ENCODE peak calls at places on chromosomes 3 and 15, in eight cellular contexts. F is substantia nigra; W is GM23338; X is NCI-H345; Z is AG08396; V is pancreas; U is activated naive CD8-positive, alpha-beta T cell treated with anti-CD3 and anti-CD28 coated beads, Interleukin-2, amount 50 U/mL, for 24 hours; B is pons. C is an unnamed sample.

GRCh38 chr3:47884603-47885002 is 81.7 kb downstream of the DHX30 start:
- DNase-seq in F (no peak), W (no peak), X (no peak), Z (no peak), V (no peak), U (no peak), B (no peak), C (no peak)

GRCh38 chr15:47876986-47877385 is 159.7 kb downstream of the SEMA6D start:
- DNase-seq in F (no peak), W (no peak), X (no peak), Z (no peak), V (no peak), U (no peak), B (no peak), C (no peak)

GRCh38 chr3:127350172-127351050 is 62.6 kb upstream of the PRR20G start:
- DNase-seq in F (no peak), W (no peak), X (no peak), Z (no peak), V (no peak), U (no peak), B (no peak), C (no peak)

GRCh38 chr15:69784808-69785550 is 312.7 kb downstream of the TLE3 start:
- DNase-seq in F (no peak), W (no peak), X (no peak), Z (no peak), V (no peak), U (no peak), B (no peak), C (no peak)

GRCh38 chr3:127729556-127730056 is 56.9 kb downstream of the ABTB1 start:
- DNase-seq in F (no peak), W (no peak), X (no peak), Z (no peak), V (no peak), U (no peak), B (peak), C (no peak)

GRCh38 chr3:8554725-8555621 is 53.4 kb downstream of the LMCD1 start:
- DNase-seq in F (no peak), W (peak), X (peak), Z (peak), V (no peak), U (no peak), B (no peak), C (no peak)

GRCh38 chr3:138381413-138381901 is 33.1 kb downstream of the MRAS start:
- DNase-seq in F (peak), W (no peak), X (no peak), Z (no peak), V (no peak), U (no peak), B (peak), C (peak)

GRCh38 chr15:95196176-95196915 is 965.0 kb downstream of the MCTP2 start:
- DNase-seq in F (no peak), W (peak), X (no peak), Z (no peak), V (no peak), U (no peak), B (no peak), C (no peak)

GRCh38 chr3:151226088-151226563 is 23.1 kb upstream of the GPR171 start:
- DNase-seq in F (no peak), W (no peak), X (peak), Z (peak), V (no peak), U (no peak), B (no peak), C (no peak)

GRCh38 chr3:192827208-192827607 is 90.4 kb downstream of the MB21D2 start:
- DNase-seq in F (no peak), W (no peak), X (no peak), Z (no peak), V (no peak), U (no peak), B (no peak), C (no peak)

GRCh38 chr15:93467327-93467726 is 378.3 kb upstream of the RGMA start:
- DNase-seq in F (peak), W (no peak), X (peak), Z (no peak), V (no peak), U (no peak), B (peak), C (no peak)

GRCh38 chr3:56375654-56376053 is 92.6 kb downstream of the ERC2 start:
- DNase-seq in F (no peak), W (no peak), X (no peak), Z (no peak), V (no peak), U (no peak), B (no peak), C (no peak)

GRCh38 chr15:41874736-41875135 is 19.1 kb downstream of the SPTBN5 start:
- DNase-seq in F (no peak), W (no peak), X (no peak), Z (no peak), V (no peak), U (no peak), B (no peak), C (no peak)

GRCh38 chr15:68206711-68207151 is 1.6 kb upstream of the CALML4 start:
- DNase-seq in F (no peak), W (no peak), X (no peak), Z (no peak), V (no peak), U (no peak), B (no peak), C (no peak)

GRCh38 chr15:56032366-56032765 is 39.0 kb upstream of the NEDD4 start:
- DNase-seq in F (no peak), W (no peak), X (no peak), Z (no peak), V (no peak), U (no peak), B (no peak), C (no peak)

GRCh38 chr3:62875103-62876002 is at the start of gene CADPS:
- DNase-seq in F (peak), W (peak), X (peak), Z (peak), V (peak), U (no peak), B (peak), C (peak)

GRCh38 chr15:77021803-77022381 is 27.0 kb downstream of the PSTPIP1 start:
- DNase-seq in F (no peak), W (no peak), X (no peak), Z (peak), V (no peak), U (peak), B (no peak), C (no peak)

GRCh38 chr15:85329561-85330421 is 50.6 kb upstream of the AKAP13 start:
- DNase-seq in F (peak), W (no peak), X (no peak), Z (no peak), V (no peak), U (peak), B (peak), C (no peak)

GRCh38 chr15:63560741-63561448 is 36.3 kb upstream of the FBXL22 start:
- DNase-seq in F (no peak), W (peak), X (no peak), Z (no peak), V (no peak), U (peak), B (no peak), C (no peak)

GRCh38 chr3:138180375-138181029 is 5.8 kb upstream of the DBR1 start:
- DNase-seq in F (peak), W (peak), X (peak), Z (no peak), V (no peak), U (no peak), B (peak), C (peak)

GRCh38 chr3:11140054-11140712 is 14.1 kb upstream of the HRH1 start:
- DNase-seq in F (peak), W (no peak), X (peak), Z (no peak), V (no peak), U (peak), B (peak), C (no peak)

GRCh38 chr3:36707623-36708409 is 56.5 kb downstream of the DCLK3 start:
- DNase-seq in F (no peak), W (peak), X (no peak), Z (peak), V (no peak), U (no peak), B (no peak), C (no peak)

GRCh38 chr15:80404719-80405553 is 754 bp downstream of the ARNT2 start:
- DNase-seq in F (peak), W (peak), X (peak), Z (no peak), V (peak), U (peak), B (no peak), C (peak)

GRCh38 chr3:50336452-50337174 is 4.0 kb downstream of the RASSF1 start:
- DNase-seq in F (no peak), W (peak), X (no peak), Z (no peak), V (peak), U (no peak), B (peak), C (no peak)

GRCh38 chr15:72077950-72078349 is 40.0 kb downstream of the MYO9A start:
- DNase-seq in F (no peak), W (no peak), X (no peak), Z (no peak), V (no peak), U (no peak), B (no peak), C (no peak)

GRCh38 chr3:114216186-114216970 is 21.0 kb downstream of the ZNF80 start:
- DNase-seq in F (no peak), W (no peak), X (no peak), Z (peak), V (no peak), U (no peak), B (no peak), C (no peak)

GRCh38 chr3:111285691-111286090 is 214.1 kb downstream of the NECTIN3 start:
- DNase-seq in F (peak), W (no peak), X (no peak), Z (no peak), V (no peak), U (no peak), B (peak), C (no peak)

GRCh38 chr3:33453331-33453761 is 13.1 kb upstream of the UBP1 start:
- DNase-seq in F (no peak), W (no peak), X (no peak), Z (no peak), V (peak), U (no peak), B (no peak), C (no peak)

GRCh38 chr3:169552533-169552932 is 111.0 kb downstream of the MECOM start:
- DNase-seq in F (no peak), W (no peak), X (no peak), Z (no peak), V (no peak), U (no peak), B (no peak), C (no peak)